ENCODE peak calls at places on chromosomes 12 and 14, in six cellular contexts. W is esophagus squamous epithelium, T is suprapubic skin, Q is NB4, L is uterus, V is HCT116. P is an unnamed sample.

GRCh38 chr12:57157588-57158173 is 10.3 kb upstream of the LRP1-AS start:
- DNase-seq in W (no peak), T (no peak), Q (peak; percentile 74), L (no peak), V (no peak), P (no peak)

GRCh38 chr12:110537605-110538409 is 35.7 kb downstream of the RAD9B start:
- DNase-seq in W (no peak), T (no peak), Q (peak; percentile 25), L (no peak), V (no peak), P (no peak)

GRCh38 chr12:14772946-14773345 is 30.3 kb downstream of the WBP11 start:
- DNase-seq in W (no peak), T (no peak), Q (no peak), L (no peak), V (no peak), P (no peak)

GRCh38 chr12:104957388-104958008 is 592 bp downstream of the SLC41A2 start:
- DNase-seq in W (no peak), T (no peak), Q (peak; percentile 34), L (no peak), V (no peak), P (no peak)

GRCh38 chr14:100383727-100384158 is 60.6 kb downstream of the SLC25A47 start:
- DNase-seq in W (no peak), T (no peak), Q (peak; percentile 73), L (peak; percentile 49), V (no peak), P (peak; percentile 61)

GRCh38 chr12:93261505-93262094 is 116.1 kb upstream of the NUDT4 start:
- DNase-seq in W (no peak), T (no peak), Q (no peak), L (no peak), V (no peak), P (no peak)

GRCh38 chr14:39430762-39431415 is 1.3 kb downstream of the FBXO33 start:
- DNase-seq in W (no peak), T (no peak), Q (peak; percentile 69), L (no peak), V (no peak), P (no peak)

GRCh38 chr12:26833692-26834168 is 736 bp upstream of the ITPR2 start:
- DNase-seq in W (no peak), T (peak; percentile 81), Q (peak; percentile 86), L (peak; percentile 30), V (no peak), P (no peak)

GRCh38 chr12:14651371-14651770 is 45.0 kb downstream of the GUCY2C start:
- DNase-seq in W (no peak), T (no peak), Q (no peak), L (no peak), V (no peak), P (no peak)

GRCh38 chr14:78259831-78260230 is 89.7 kb downstream of the NRXN3 start:
- DNase-seq in W (no peak), T (no peak), Q (no peak), L (no peak), V (no peak), P (no peak)

GRCh38 chr14:22808388-22809209 is 6.6 kb downstream of the SLC7A7 start:
- DNase-seq in W (no peak), T (no peak), Q (no peak), L (no peak), V (no peak), P (no peak)
- TF ChIP-seq POLR2A in W (no peak), T (no peak), Q (no peak), L (no peak), V (no peak), P (no peak)

GRCh38 chr14:24145700-24146621 is at the start of gene PSME2:
- DNase-seq in W (no peak), T (no peak), Q (peak; percentile 33), L (no peak), V (no peak), P (no peak)
- TF ChIP-seq POLR2A in W (peak; percentile 36), T (no peak), Q (peak; percentile 54), L (peak; percentile 13), V (peak; percentile 48), P (peak; percentile 50)

GRCh38 chr12:120469450-120470149 is at the start of gene SRSF9:
- DNase-seq in W (peak; percentile 58), T (peak; percentile 98), Q (peak; percentile 99), L (peak; percentile 94), V (peak; percentile 95), P (peak; percentile 98)
- TF ChIP-seq POLR2A in W (peak; percentile 76), T (peak; percentile 46), Q (peak; percentile 92), L (peak; percentile 86), V (peak; percentile 47), P (peak; percentile 84)

GRCh38 chr14:33254876-33255275 is 316.2 kb downstream of the NPAS3 start:
- DNase-seq in W (no peak), T (no peak), Q (no peak), L (no peak), V (no peak), P (no peak)
- TF ChIP-seq POLR2A in W (no peak), T (no peak), Q (no peak), L (no peak), V (no peak), P (no peak)

GRCh38 chr14:72518809-72519377 is 375.0 kb downstream of the DPF3 start:
- DNase-seq in W (no peak), T (no peak), Q (peak; percentile 53), L (no peak), V (no peak), P (no peak)

GRCh38 chr14:72517736-72518135 is 376.2 kb downstream of the DPF3 start:
- DNase-seq in W (no peak), T (no peak), Q (peak; percentile 24), L (no peak), V (no peak), P (no peak)

GRCh38 chr14:72515779-72516770 is 377.8 kb downstream of the DPF3 start:
- DNase-seq in W (no peak), T (no peak), Q (peak; percentile 22), L (peak; percentile 21), V (no peak), P (no peak)

GRCh38 chr14:72514660-72515025 is 379.3 kb downstream of the DPF3 start:
- DNase-seq in W (no peak), T (no peak), Q (no peak), L (no peak), V (no peak), P (no peak)

DNA sequence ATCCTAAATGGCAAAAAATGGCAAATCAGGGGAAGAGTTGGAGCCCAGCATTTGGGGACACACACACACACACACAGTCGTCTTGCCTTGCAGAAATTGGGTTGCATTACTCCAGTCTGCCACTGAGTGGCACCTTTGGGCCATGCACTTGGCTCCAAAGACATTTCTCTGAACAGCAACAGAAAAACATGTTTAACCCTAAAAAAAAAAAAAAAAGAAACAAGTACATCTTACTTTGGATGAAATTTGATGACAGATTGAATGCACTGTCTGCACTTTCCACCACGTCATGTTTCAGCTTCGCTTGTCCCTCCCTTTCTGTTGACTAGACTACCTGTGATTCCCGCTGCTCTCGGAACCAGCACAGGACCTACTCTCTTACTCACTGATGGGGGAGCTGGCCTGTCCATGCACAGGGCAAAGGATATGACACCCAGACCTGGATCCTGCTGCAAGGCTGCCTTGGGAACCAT is 376.9 kb downstream of the DPF3 start:
- DNase-seq in W (no peak), T (no peak), Q (peak; percentile 72), L (peak; percentile 22), V (peak; percentile 39), P (peak; percentile 7)
- TF ChIP-seq POLR2A in W (no peak), T (no peak), Q (no peak), L (no peak), V (no peak), P (no peak)

DNA sequence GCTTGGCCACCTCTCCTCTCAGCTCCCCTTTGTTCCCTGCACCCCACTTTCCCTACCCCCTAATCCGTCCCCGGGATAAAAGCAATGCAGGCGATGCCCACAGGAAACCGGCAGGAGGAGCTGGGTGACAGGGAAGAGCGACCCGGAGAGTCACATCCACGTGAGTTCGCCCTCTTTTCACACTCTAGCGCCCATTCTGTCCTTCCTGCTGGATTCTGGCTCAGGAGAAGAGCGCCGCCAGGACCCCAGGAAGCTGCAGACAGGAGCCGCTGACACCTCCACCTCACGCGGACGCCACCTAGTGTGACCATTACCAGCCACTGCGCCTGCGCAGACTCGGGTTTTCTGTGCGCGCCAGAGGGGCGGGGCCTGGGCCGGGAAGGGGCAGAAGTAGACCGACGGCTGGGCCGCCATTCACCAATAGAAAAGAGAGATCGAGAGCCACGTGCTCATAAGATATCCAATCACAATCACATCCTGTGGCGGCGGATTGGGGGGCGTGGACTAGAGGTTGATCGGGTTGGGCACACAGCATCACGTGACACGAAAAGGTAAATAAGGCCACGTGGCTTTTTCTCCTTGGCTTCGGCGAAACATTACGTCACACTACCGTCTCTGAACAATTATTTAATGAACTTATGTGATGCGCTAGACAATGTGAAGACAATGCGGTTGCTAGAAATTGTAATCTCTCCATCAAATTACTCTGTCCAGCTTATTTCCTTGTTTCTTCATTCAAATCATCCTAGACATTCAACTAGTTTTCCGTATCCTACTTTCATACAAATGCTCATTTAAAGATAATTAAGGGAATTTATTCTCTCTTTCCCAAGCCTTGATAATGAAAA is 10.1 kb downstream of the PLA2G1B start:
- DNase-seq in W (peak; percentile 99), T (peak; percentile 100), Q (peak; percentile 100), L (peak; percentile 100), V (peak; percentile 99), P (peak; percentile 96)
- TF ChIP-seq POLR2A in W (peak; percentile 90), T (peak; percentile 68), Q (peak; percentile 93), L (peak; percentile 93), V (peak; percentile 82), P (peak; percentile 72)

GRCh38 chr12:9064201-9064814 is 51.4 kb downstream of the A2M start:
- DNase-seq in W (no peak), T (no peak), Q (peak; percentile 50), L (peak; percentile 48), V (peak; percentile 42), P (no peak)
- TF ChIP-seq POLR2A in W (peak; percentile 50), T (peak; percentile 12), Q (no peak), L (peak; percentile 49), V (no peak), P (no peak)

DNA sequence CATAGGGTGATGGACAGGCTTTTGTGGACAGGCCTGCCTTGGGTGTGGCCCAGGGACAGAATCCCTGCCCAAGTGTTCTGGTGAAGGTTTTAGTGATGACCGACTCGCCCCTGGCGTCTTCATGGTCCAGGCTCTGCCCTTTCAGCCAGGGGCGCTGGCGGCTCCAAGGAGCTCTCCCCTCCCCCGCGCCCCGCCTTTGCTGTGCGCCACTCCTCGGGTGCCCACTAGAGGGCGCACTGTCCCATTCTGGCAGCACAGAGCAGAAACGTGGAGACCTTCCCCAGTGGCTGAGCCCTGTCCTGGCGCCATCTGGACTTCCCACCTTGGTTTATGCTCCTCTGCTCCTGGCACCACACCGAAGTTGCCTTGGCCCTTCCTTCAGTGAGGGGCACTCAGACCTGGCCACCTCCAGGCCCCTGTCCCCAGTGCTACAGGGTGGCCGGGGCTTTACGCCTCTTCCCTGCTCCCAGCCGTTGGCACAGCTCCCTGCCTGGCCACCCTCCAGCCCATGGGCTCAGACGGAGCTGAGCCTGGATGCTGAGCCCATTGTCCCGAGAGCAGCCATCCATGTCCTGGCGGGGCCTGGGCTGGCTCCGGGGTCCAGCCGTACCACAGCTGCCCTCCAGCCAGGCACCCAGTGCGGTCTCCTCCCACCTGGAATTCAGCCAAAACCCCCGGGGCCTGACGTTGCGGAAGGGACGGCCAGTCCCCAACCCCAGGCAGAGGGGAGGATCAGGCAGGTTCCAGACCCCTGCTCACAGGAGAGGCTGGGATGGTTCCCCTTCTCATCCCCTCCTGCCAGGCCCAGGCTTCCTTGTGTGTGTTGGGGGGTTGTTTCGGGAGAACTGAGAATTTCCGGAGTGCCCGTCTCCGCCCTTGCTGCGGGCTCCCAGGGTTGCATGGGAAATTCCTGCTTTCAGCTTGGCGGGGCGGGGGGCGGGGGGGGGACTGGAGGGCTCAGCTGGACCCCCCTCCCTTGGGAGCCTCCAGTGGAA is 5.6 kb upstream of the CRIP1 start:
- DNase-seq in W (no peak), T (peak; percentile 94), Q (peak; percentile 84), L (peak; percentile 88), V (peak; percentile 55), P (peak; percentile 97)
- TF ChIP-seq POLR2A in W (peak; percentile 38), T (peak; percentile 53), Q (no peak), L (peak; percentile 50), V (peak; percentile 25), P (peak; percentile 23)